ENCODE peak calls at places on chromosomes 13 and 19, in nine cellular contexts. W, X, K, Z, Y, E, C, I and P are unnamed samples.
A peak's percentile ranks its signal among the peaks of the same experiment; 100 is the strongest.

GRCh38 chr19:9839415-9839814 is 4.3 kb downstream of the PIN1 start:
- DNase-seq in W (no peak), X (no peak), K (no peak), Z (no peak), Y (no peak), E (no peak), C (no peak), I (no peak), P (no peak)

GRCh38 chr13:36131215-36131930 is at the start of gene DCLK1:
- DNase-seq in W (peak; percentile 75), X (peak; percentile 89), K (peak; percentile 17), Z (peak; percentile 85), Y (peak; percentile 63), E (peak; percentile 51), C (peak; percentile 62), I (peak; percentile 80), P (peak; percentile 70)

GRCh38 chr19:51501594-51502263 is at the start of gene SIGLEC12:
- DNase-seq in W (no peak), X (no peak), K (no peak), Z (no peak), Y (no peak), E (peak; percentile 71), C (no peak), I (no peak), P (no peak)

GRCh38 chr19:51572415-51572814 is 1.3 kb downstream of the ZNF175 start:
- DNase-seq in W (no peak), X (no peak), K (no peak), Z (no peak), Y (no peak), E (no peak), C (no peak), I (no peak), P (no peak)

GRCh38 chr13:78780708-78781107 is 121.8 kb upstream of the OBI1 start:
- DNase-seq in W (no peak), X (no peak), K (no peak), Z (no peak), Y (no peak), E (no peak), C (no peak), I (no peak), P (no peak)

GRCh38 chr13:38421590-38422560 is 72.2 kb downstream of the UFM1 start:
- DNase-seq in W (no peak), X (no peak), K (no peak), Z (no peak), Y (no peak), E (no peak), C (no peak), I (no peak), P (no peak)

GRCh38 chr19:7874080-7874856 is at the start of gene PRR36:
- DNase-seq in W (peak; percentile 89), X (peak; percentile 95), K (peak; percentile 62), Z (peak; percentile 92), Y (peak; percentile 90), E (peak; percentile 79), C (no peak), I (no peak), P (peak; percentile 90)

GRCh38 chr19:35350591-35350990 is 2.9 kb downstream of the FFAR1 start:
- DNase-seq in W (peak; percentile 58), X (peak; percentile 38), K (no peak), Z (no peak), Y (no peak), E (peak; percentile 21), C (no peak), I (peak; percentile 41), P (no peak)

GRCh38 chr19:56660381-56661105 is 11.0 kb downstream of the ZNF835 start:
- DNase-seq in W (no peak), X (no peak), K (no peak), Z (no peak), Y (no peak), E (no peak), C (no peak), I (no peak), P (no peak)

GRCh38 chr13:67023088-67023893 is 206.8 kb downstream of the PCDH9 start:
- DNase-seq in W (no peak), X (no peak), K (no peak), Z (peak; percentile 54), Y (no peak), E (no peak), C (no peak), I (no peak), P (no peak)

GRCh38 chr13:75390229-75390628 is 91.7 kb downstream of the TBC1D4 start:
- DNase-seq in W (no peak), X (no peak), K (no peak), Z (no peak), Y (no peak), E (no peak), C (no peak), I (no peak), P (no peak)

GRCh38 chr13:35978607-35979316 is 152.4 kb downstream of the DCLK1 start:
- DNase-seq in W (no peak), X (peak; percentile 74), K (peak; percentile 36), Z (peak; percentile 46), Y (peak; percentile 55), E (no peak), C (peak; percentile 60), I (no peak), P (peak; percentile 26)

GRCh38 chr13:34833562-34834182 is 108.4 kb upstream of the NBEA start:
- DNase-seq in W (no peak), X (peak; percentile 70), K (no peak), Z (peak; percentile 25), Y (no peak), E (no peak), C (no peak), I (no peak), P (no peak)

GRCh38 chr13:92074658-92075057 is 676.2 kb downstream of the GPC5 start:
- DNase-seq in W (no peak), X (peak; percentile 55), K (peak; percentile 18), Z (peak; percentile 68), Y (peak; percentile 43), E (no peak), C (no peak), I (no peak), P (peak; percentile 73)

GRCh38 chr13:48977973-48978372 is 2.3 kb downstream of the FNDC3A start:
- DNase-seq in W (no peak), X (no peak), K (no peak), Z (no peak), Y (no peak), E (no peak), C (no peak), I (no peak), P (no peak)

GRCh38 chr13:34608326-34608725 is 333.7 kb upstream of the NBEA start:
- DNase-seq in W (no peak), X (no peak), K (no peak), Z (no peak), Y (no peak), E (no peak), C (no peak), I (no peak), P (peak; percentile 14)

GRCh38 chr13:49859568-49859967 is 67.1 kb upstream of the KPNA3 start:
- DNase-seq in W (no peak), X (no peak), K (peak; percentile 18), Z (no peak), Y (no peak), E (no peak), C (no peak), I (no peak), P (no peak)

DNA sequence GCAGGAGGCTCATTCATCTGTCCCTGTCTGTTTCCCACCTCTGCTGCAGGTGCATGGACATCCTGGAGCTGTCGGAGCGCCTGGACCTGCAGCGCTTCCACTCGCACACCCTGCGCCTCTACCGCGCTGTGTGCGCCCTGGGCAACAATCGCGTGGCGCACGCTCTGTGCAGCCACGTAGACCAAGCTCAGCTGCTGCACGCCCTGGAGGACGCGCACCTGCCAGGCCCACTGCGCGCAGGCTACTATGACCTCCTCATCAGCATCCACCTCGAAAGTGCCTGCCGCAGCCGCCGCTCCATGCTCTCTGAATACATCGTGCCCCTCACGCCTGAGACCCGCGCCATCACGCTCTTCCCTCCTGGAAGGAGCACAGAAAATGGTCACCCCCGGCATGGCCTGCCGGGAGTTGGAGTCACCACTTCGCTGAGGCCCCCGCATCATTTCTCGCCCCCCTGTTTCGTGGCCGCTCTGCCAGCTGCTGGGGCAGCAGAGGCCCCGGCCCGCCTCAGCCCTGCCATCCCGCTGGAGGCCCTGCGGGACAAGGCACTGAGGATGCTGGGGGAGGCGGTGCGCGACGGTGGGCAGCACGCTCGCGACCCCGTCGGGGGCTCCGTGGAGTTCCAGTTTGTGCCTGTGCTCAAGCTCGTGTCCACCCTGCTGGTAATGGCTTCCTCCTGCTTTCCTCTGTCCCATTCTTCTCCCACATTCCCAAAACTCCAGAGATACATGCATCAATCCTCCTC is 52.2 kb downstream of the RYR1 start:
- DNase-seq in W (no peak), X (no peak), K (no peak), Z (no peak), Y (no peak), E (no peak), C (no peak), I (no peak), P (no peak)
- H3K36me3 ChIP-seq in W (no peaks in the 10 kb centered on the region), X (no peaks in the 10 kb centered on the region), K (no peaks in the 10 kb centered on the region), Z (no peaks in the 10 kb centered on the region), Y (no peaks in the 10 kb centered on the region), E (no peaks in the 10 kb centered on the region), C (no peaks in the 10 kb centered on the region), I (no peaks in the 10 kb centered on the region), P (no peaks in the 10 kb centered on the region)

DNA sequence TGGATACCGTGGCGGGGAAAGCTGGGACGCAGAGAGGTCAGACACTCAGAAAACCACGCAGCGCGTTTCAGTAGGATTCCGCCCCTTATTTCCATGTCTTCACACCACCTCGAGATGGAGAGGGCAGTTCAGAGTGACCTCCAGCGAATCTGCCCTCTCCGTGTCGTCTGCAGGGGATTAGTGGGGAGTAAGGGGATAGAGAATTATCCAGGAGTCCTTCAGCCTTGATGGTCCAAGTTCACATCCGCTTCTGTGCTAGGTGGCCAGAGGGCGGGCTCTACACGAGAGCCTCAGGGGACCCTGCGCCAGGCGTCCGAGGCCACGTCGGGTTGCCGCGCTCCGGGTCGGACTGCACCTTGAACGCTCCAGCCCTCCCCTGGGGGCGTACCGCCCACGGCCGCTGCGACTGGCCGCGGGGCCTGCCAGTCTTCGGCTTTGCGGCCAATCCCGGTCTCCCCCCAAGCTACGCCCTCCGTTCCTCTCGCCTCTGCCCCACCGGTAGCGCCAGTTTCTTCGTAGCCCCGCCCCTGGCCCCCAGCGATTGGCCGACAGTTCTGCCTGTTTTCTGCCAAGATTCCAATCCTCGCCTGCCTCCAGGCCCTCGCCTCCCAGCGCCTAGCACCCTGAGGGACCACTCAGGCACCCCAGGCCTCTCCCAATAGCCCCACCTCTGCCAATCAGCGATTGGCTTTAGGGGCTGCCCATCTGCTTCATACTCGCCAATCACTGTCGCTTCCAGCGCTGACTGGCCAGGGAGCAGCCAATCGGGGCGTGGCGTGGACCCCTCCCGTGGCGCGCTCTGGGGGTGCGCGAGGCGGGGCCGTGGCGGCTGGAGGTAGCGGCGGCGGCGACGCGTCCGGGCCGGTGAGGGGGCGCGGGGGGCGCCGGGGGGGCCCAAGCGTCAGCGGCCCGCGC is at the start of gene SLC25A42:
- DNase-seq in W (peak; percentile 100), X (peak; percentile 100), K (peak; percentile 100), Z (peak; percentile 99), Y (peak; percentile 99), E (peak; percentile 99), C (peak; percentile 100), I (peak; percentile 100), P (peak; percentile 100)
- H3K27ac ChIP-seq in W (peak within 1 kb of the TSS; percentile 80), X (peak within 1 kb of the TSS; percentile 49), K (peak within 1 kb of the TSS; percentile 46), Z (no peak within 1 kb of the TSS), Y (peak within 1 kb of the TSS; percentile 58), E (peak within 1 kb of the TSS; percentile 79), C (peak within 1 kb of the TSS; percentile 85), I (peak within 1 kb of the TSS; percentile 85), P (peak within 1 kb of the TSS; percentile 61)

GRCh38 chr13:110559986-110560385 is 1.5 kb downstream of the RAB20 start:
- DNase-seq in W (no peak), X (no peak), K (no peak), Z (no peak), Y (no peak), E (no peak), C (no peak), I (no peak), P (no peak)
- H3K4me3 ChIP-seq in W (peak overlapping the region; percentile 92), X (peak overlapping the region; percentile 98), K (peak overlapping the region; percentile 7), Z (no peak overlapping the region), Y (no peak overlapping the region), E (peak overlapping the region; percentile 80), C (peak overlapping the region; percentile 28), I (peak overlapping the region; percentile 98), P (no peak overlapping the region)

GRCh38 chr19:29614046-29614445 is 8.0 kb downstream of the POP4 start:
- DNase-seq in W (no peak), X (no peak), K (no peak), Z (no peak), Y (no peak), E (no peak), C (no peak), I (no peak), P (no peak)
- H3K36me3 ChIP-seq in W (peaks cover 64% of the 10 kb centered on the region), X (peaks cover 47% of the 10 kb centered on the region), K (peaks cover 21% of the 10 kb centered on the region), Z (no peaks in the 10 kb centered on the region), Y (peaks cover 19% of the 10 kb centered on the region), E (peaks cover 76% of the 10 kb centered on the region), C (no peaks in the 10 kb centered on the region), I (peaks cover 63% of the 10 kb centered on the region), P (peaks cover 29% of the 10 kb centered on the region)